ENCODE peak calls at places on chromosomes 13 and 19, in four cellular contexts. A is fibroblast of lung, Z is HepG2, H is Peyer's patch. I is an unnamed sample.

GRCh38 chr19:4388171-4389063 is 11.9 kb downstream of the SH3GL1 start:
- DNase-seq in A (no peak), Z (no peak), H (no peak), I (no peak)

GRCh38 chr13:59472134-59472533 is 691.6 kb downstream of the DIAPH3 start:
- DNase-seq in H (no peak), A (peak; percentile 47), Z (no peak), I (no peak)

GRCh38 chr13:114067886-114068722 is 64.3 kb downstream of the RASA3 start:
- DNase-seq in Z (no peak), H (peak; percentile 80), A (no peak), I (no peak)

GRCh38 chr13:105510363-105510762 is 1025.1 kb downstream of the EFNB2 start:
- DNase-seq in A (no peak), Z (no peak), H (no peak), I (no peak)

GRCh38 chr13:60134376-60134775 is 29.4 kb downstream of the DIAPH3 start:
- DNase-seq in Z (no peak), H (no peak), A (no peak), I (no peak)

GRCh38 chr19:23409392-23410048 is 14.2 kb upstream of the ZNF91 start:
- DNase-seq in H (peak; percentile 34), Z (no peak), A (no peak), I (no peak)

GRCh38 chr13:93561553-93561952 is 334.9 kb downstream of the GPC6 start:
- DNase-seq in H (no peak), A (no peak), Z (no peak), I (no peak)

GRCh38 chr13:97574926-97575325 is 141.0 kb downstream of the RAP2A start:
- DNase-seq in A (peak; percentile 7), Z (peak; percentile 38), H (no peak), I (no peak)

GRCh38 chr19:2294377-2295335 is 12.7 kb upstream of the PEAK3 start:
- DNase-seq in A (peak; percentile 59), Z (no peak), H (no peak), I (no peak)

GRCh38 chr19:4764290-4764660 is 27.3 kb upstream of the FEM1A start:
- DNase-seq in A (no peak), H (no peak), Z (no peak), I (no peak)

DNA sequence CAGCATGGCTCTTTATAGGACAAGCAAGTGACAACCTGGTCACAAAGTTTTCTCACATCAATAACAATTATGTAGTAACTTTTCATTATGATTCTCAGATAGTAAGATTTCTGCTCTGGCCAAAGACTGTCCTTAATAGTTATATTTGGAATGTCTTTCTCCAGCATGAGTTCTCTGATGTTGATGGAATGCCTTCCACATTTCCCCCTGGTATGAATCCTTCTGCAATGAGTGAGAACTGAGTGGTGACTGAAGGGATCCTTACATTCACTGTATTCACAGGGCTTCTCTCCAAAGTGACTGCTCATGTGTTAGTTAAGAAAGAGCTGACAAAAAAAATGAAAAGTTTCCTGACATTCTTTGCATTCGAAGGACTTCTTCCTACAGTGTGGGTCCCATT is 13.2 kb downstream of the ZNF550 start:
- DNase-seq in H (no peak), A (no peak), Z (no peak), I (no peak)
- H3K9me3 ChIP-seq in H (peaks cover 56% of the 10 kb centered on the region), A (peaks cover 8% of the 10 kb centered on the region), Z (peaks cover 23% of the 10 kb centered on the region), I (peaks cover 98% of the 10 kb centered on the region)

DNA sequence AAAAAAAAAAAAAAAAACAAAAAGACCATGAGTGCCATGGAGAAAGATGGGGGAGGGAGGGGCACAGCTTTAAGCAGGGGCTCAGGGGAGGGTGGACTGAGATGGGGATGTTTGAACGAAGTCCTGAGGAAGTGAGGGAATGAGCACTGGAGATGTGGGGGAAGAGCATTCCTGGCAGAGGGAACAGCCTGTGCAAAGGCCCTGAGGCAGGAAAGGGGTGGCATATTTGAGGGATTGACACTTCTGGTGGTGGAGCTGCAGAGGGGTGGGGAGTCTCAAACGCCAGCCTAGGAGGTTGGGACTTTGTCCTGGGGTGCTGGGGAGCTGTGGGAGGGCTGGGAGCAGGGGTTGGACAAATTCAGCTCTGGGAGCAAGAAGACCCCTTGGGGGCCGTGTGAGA is 29.2 kb downstream of the MYH14 start:
- DNase-seq in H (no peak), A (no peak), Z (no peak), I (no peak)
- H3K9me3 ChIP-seq in H (no peaks in the 10 kb centered on the region), A (no peaks in the 10 kb centered on the region), Z (no peaks in the 10 kb centered on the region), I (no peaks in the 10 kb centered on the region)

DNA sequence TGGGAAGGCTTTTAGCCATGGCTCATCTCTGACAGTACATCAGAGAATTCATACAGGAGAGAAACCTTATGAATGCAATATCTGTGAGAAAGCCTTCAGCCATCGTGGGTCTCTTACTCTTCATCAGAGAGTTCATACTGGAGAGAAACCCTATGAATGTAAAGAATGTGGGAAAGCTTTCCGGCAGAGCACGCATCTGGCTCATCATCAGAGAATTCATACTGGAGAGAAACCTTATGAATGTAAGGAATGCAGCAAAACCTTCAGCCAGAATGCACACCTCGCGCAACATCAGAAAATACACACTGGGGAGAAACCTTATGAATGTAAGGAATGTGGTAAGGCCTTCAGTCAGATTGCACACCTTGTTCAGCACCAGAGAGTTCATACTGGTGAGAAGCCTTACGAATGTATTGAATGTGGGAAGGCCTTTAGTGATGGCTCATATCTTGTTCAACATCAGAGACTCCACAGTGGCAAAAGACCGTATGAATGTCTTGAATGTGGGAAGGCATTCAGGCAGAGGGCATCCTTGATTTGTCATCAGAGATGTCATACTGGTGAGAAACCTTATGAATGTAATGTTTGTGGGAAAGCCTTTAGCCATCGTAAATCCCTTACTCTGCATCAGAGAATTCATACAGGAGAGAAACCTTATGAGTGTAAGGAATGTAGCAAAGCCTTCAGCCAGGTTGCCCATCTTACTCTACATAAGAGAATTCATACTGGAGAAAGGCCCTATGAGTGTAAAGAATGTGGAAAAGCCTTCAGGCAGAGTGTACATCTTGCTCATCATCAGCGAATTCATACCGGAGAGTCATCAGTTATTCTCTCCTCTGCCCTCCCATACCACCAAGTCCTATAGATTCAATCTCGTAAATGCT is 10.7 kb downstream of the ZNF470 start:
- DNase-seq in H (no peak), Z (no peak), A (no peak), I (no peak)
- H3K9me3 ChIP-seq in H (peaks cover 51% of the 10 kb centered on the region), Z (peaks cover 95% of the 10 kb centered on the region), A (peaks cover 7% of the 10 kb centered on the region), I (peaks cover 98% of the 10 kb centered on the region)

GRCh38 chr19:15836595-15837398 is 21.3 kb upstream of the OR10H1 start:
- DNase-seq in A (peak; percentile 87), H (peak; percentile 98), Z (peak; percentile 94), I (peak; percentile 93)
- H3K9me3 ChIP-seq in A (no peaks in the 10 kb centered on the region), H (no peaks in the 10 kb centered on the region), Z (no peaks in the 10 kb centered on the region), I (no peaks in the 10 kb centered on the region)

GRCh38 chr19:51983361-51983760 is 3.3 kb downstream of the ZNF350 start:
- DNase-seq in H (no peak), A (no peak), Z (no peak), I (no peak)
- H3K9me3 ChIP-seq in H (peaks cover 20% of the 10 kb centered on the region), A (no peaks in the 10 kb centered on the region), Z (peaks cover 37% of the 10 kb centered on the region), I (peaks cover 76% of the 10 kb centered on the region)

DNA sequence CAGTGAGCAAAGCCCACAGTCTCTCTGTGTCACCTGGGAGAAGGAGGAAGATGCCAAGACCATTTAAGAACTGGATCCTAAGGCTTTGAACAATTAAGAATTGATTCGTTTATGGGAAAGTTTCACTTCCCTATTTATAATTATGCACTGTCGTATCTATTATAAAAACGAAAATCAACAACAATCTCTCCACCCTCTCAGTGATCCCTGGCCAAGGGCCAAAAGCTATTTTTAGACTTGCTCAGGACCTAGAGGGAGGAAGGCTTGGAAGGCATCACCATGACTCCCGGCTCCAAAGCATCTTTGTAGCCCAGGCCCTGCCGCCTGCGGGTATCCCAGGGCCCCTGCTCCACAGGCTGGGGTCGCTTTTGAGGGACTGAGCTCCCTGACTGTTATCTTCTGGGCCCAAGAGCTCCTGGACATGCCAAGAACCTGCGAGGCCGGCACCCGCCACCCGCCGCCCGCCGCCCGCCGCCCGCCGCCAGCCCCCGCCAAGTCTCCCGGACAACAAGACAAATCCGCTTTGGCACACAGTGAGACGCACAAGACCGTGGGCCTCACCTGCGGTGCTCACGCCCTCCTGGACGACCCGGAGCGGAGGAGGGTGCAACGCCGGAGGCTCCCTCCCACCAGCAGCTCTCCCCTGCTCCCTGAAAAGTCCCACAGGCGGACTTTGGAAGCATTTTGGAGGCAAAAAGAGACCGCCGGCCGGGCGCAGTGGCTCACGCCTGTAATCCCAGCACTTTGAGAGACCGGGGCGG is 1.2 kb downstream of the RHPN2 start:
- DNase-seq in H (no peak), A (peak; percentile 32), Z (no peak), I (no peak)
- H3K9me3 ChIP-seq in H (no peaks in the 10 kb centered on the region), A (no peaks in the 10 kb centered on the region), Z (no peaks in the 10 kb centered on the region), I (no peaks in the 10 kb centered on the region)

DNA sequence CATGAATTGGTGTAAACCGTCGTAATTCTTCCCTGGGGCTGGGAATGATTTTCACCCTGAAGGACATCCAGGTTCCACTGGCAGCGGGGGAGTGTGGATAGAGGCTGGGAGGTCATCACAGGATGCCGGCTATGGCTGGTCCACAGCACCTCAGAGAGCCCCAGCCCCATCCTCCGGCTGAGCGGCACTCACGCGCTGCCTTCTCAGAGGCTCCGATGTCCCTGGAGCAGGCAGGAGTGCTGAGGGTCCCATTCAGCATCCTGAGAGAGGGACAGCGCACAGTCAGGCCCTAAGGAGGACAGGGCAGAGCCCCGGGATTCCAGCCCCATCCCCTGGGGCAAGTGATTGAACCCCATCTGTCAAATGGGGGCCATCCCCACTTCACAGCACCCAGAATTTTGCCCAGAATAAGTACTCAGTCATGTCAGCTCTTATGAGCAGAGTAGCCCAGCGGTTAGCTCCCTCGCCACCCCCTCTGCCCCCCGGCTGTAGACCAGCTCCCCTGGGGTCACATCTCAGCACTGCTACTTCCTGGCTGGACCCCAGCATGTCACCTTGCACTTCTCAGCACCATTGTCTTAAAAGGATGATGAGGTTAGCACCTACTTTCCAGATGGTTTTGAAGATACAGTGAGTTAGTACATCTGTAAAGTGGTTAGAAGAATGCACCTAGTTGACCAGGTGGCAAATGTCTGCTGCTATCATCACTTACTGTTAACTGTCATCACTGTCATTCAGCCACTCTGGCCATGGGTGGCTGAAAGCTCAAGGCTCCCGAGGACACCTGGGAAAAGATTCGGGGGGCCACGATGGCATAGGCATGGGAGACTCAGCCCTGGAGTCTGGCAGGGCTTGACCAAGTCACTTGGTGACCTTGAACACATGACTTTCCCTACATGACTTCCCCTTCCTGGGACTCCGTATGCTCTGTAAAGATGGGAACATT is 11.9 kb downstream of the GRAMD1A start:
- DNase-seq in H (no peak), Z (no peak), A (no peak), I (no peak)
- H3K9me3 ChIP-seq in H (no peaks in the 10 kb centered on the region), Z (no peaks in the 10 kb centered on the region), A (no peaks in the 10 kb centered on the region), I (no peaks in the 10 kb centered on the region)

GRCh38 chr19:37127999-37128820 is 44.3 kb downstream of the ZNF585A start:
- DNase-seq in H (no peak), A (no peak), Z (no peak), I (no peak)
- H3K9me3 ChIP-seq in H (peaks cover 58% of the 10 kb centered on the region), A (peaks cover 14% of the 10 kb centered on the region), Z (peaks cover 100% of the 10 kb centered on the region), I (peaks cover 100% of the 10 kb centered on the region)